ENCODE peak calls at places on chromosomes 6 and 20, in nine cellular contexts. One of them, this sample, is unnamed. For H3K9me3, the result is how much of the 10 kb centered on the place peaks cover.

GRCh38 chr6:42010185-42010872 is 40.0 kb upstream of the TAF8 start:
- DNase-seq in astrocyte: no peak
- DNase-seq in GM23248: no peak
- DNase-seq in H9: peak
- DNase-seq in GM12878: no peak
- DNase-seq in CD4-positive, CD25-positive, alpha-beta regulatory T cell: no peak
- DNase-seq in neural progenitor cell: peak
- DNase-seq in right lobe of liver: no peak
- DNase-seq in thyroid gland: peak
- DNase-seq in this sample: peak

GRCh38 chr6:112956696-112957525 is 609.8 kb downstream of the RFPL4B start:
- DNase-seq in neural progenitor cell: no peak
- DNase-seq in astrocyte: peak
- DNase-seq in right lobe of liver: no peak
- DNase-seq in GM23248: peak
- DNase-seq in CD4-positive, CD25-positive, alpha-beta regulatory T cell: no peak
- DNase-seq in thyroid gland: no peak
- DNase-seq in GM12878: no peak
- DNase-seq in H9: no peak
- DNase-seq in this sample: no peak

GRCh38 chr20:51767867-51768758 is at the start of gene ATP9A:
- DNase-seq in CD4-positive, CD25-positive, alpha-beta regulatory T cell: no peak
- DNase-seq in GM12878: no peak
- DNase-seq in astrocyte: peak
- DNase-seq in neural progenitor cell: peak
- DNase-seq in GM23248: peak
- DNase-seq in thyroid gland: peak
- DNase-seq in H9: no peak
- DNase-seq in right lobe of liver: peak
- DNase-seq in this sample: no peak

GRCh38 chr6:111971181-111971829 is 82.6 kb upstream of the CCN6 start:
- DNase-seq in CD4-positive, CD25-positive, alpha-beta regulatory T cell: no peak
- DNase-seq in H9: no peak
- DNase-seq in thyroid gland: peak
- DNase-seq in GM23248: no peak
- DNase-seq in astrocyte: no peak
- DNase-seq in GM12878: no peak
- DNase-seq in neural progenitor cell: no peak
- DNase-seq in right lobe of liver: no peak
- DNase-seq in this sample: no peak

GRCh38 chr20:24098886-24099285 is 110.3 kb upstream of the GGTLC1 start:
- DNase-seq in astrocyte: no peak
- DNase-seq in CD4-positive, CD25-positive, alpha-beta regulatory T cell: no peak
- DNase-seq in GM12878: no peak
- DNase-seq in H9: no peak
- DNase-seq in right lobe of liver: no peak
- DNase-seq in GM23248: peak
- DNase-seq in thyroid gland: no peak
- DNase-seq in neural progenitor cell: no peak
- DNase-seq in this sample: no peak

GRCh38 chr20:7159903-7160302 is 392.4 kb downstream of the BMP2 start:
- DNase-seq in CD4-positive, CD25-positive, alpha-beta regulatory T cell: no peak
- DNase-seq in astrocyte: no peak
- DNase-seq in H9: no peak
- DNase-seq in neural progenitor cell: no peak
- DNase-seq in right lobe of liver: no peak
- DNase-seq in thyroid gland: no peak
- DNase-seq in GM12878: no peak
- DNase-seq in GM23248: no peak
- DNase-seq in this sample: no peak

GRCh38 chr6:121849477-121849876 is 414.0 kb downstream of the GJA1 start:
- DNase-seq in right lobe of liver: no peak
- DNase-seq in CD4-positive, CD25-positive, alpha-beta regulatory T cell: no peak
- DNase-seq in GM12878: no peak
- DNase-seq in H9: peak
- DNase-seq in thyroid gland: peak
- DNase-seq in astrocyte: peak
- DNase-seq in GM23248: peak
- DNase-seq in neural progenitor cell: peak
- DNase-seq in this sample: peak

GRCh38 chr20:11847827-11848226 is 69.9 kb upstream of the BTBD3 start:
- DNase-seq in GM12878: no peak
- DNase-seq in thyroid gland: no peak
- DNase-seq in right lobe of liver: no peak
- DNase-seq in H9: no peak
- DNase-seq in astrocyte: no peak
- DNase-seq in neural progenitor cell: no peak
- DNase-seq in GM23248: no peak
- DNase-seq in CD4-positive, CD25-positive, alpha-beta regulatory T cell: no peak
- DNase-seq in this sample: no peak

GRCh38 chr20:5400164-5400762 is 83.5 kb upstream of the PROKR2 start:
- DNase-seq in astrocyte: peak
- DNase-seq in GM23248: peak
- DNase-seq in GM12878: no peak
- DNase-seq in H9: no peak
- DNase-seq in thyroid gland: no peak
- DNase-seq in neural progenitor cell: peak
- DNase-seq in right lobe of liver: no peak
- DNase-seq in CD4-positive, CD25-positive, alpha-beta regulatory T cell: no peak
- DNase-seq in this sample: peak

GRCh38 chr6:85678000-85678601 is 35.4 kb upstream of the SYNCRIP start:
- DNase-seq in CD4-positive, CD25-positive, alpha-beta regulatory T cell: no peak
- DNase-seq in astrocyte: no peak
- DNase-seq in H9: no peak
- DNase-seq in GM12878: no peak
- DNase-seq in thyroid gland: no peak
- DNase-seq in right lobe of liver: no peak
- DNase-seq in GM23248: peak
- DNase-seq in neural progenitor cell: no peak
- DNase-seq in this sample: no peak

GRCh38 chr20:20002101-20002998 is 14.8 kb upstream of the NAA20 start:
- DNase-seq in GM23248: no peak
- DNase-seq in thyroid gland: no peak
- DNase-seq in GM12878: no peak
- DNase-seq in neural progenitor cell: no peak
- DNase-seq in CD4-positive, CD25-positive, alpha-beta regulatory T cell: no peak
- DNase-seq in right lobe of liver: no peak
- DNase-seq in H9: no peak
- DNase-seq in astrocyte: no peak
- DNase-seq in this sample: no peak

GRCh38 chr20:32510601-32511357 is 74.4 kb downstream of the NOL4L start:
- DNase-seq in GM23248: no peak
- DNase-seq in thyroid gland: peak
- DNase-seq in H9: peak
- DNase-seq in neural progenitor cell: no peak
- DNase-seq in CD4-positive, CD25-positive, alpha-beta regulatory T cell: no peak
- DNase-seq in GM12878: no peak
- DNase-seq in astrocyte: no peak
- DNase-seq in right lobe of liver: no peak
- DNase-seq in this sample: peak

GRCh38 chr20:61829526-61829925 is 236.2 kb downstream of the TAF4 start:
- DNase-seq in thyroid gland: no peak
- DNase-seq in GM12878: no peak
- DNase-seq in H9: no peak
- DNase-seq in CD4-positive, CD25-positive, alpha-beta regulatory T cell: no peak
- DNase-seq in astrocyte: no peak
- DNase-seq in GM23248: no peak
- DNase-seq in neural progenitor cell: no peak
- DNase-seq in right lobe of liver: no peak
- DNase-seq in this sample: no peak

DNA sequence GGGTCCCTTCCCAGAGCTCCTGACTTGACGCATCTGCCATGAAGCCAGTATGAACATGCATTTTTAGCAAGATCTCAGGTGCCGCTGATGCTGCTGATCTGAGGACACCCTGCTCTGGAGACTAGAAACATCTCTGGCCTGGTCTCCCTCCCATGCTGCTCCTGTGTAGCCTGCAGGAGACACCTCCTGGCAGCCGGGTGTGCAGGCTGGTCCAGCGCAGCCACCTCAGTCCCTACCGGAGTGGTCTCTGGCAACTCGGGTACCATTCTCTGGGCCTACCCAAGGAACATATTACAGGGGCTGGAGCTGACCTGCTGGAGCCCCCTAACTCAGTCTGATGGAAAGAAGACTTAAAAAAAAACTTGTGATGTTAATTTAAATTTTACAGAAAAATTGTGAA is 20.1 kb downstream of the PHACTR3 start:
- DNase-seq in thyroid gland: no peak
- DNase-seq in right lobe of liver: no peak
- DNase-seq in CD4-positive, CD25-positive, alpha-beta regulatory T cell: no peak
- DNase-seq in GM12878: no peak
- DNase-seq in astrocyte: no peak
- DNase-seq in GM23248: no peak
- DNase-seq in neural progenitor cell: no peak
- DNase-seq in H9: no peak
- DNase-seq in this sample: no peak
- H3K9me3 ChIP-seq in thyroid gland: under half
- H3K9me3 ChIP-seq in right lobe of liver: under half
- H3K9me3 ChIP-seq in CD4-positive, CD25-positive, alpha-beta regulatory T cell: under half
- H3K9me3 ChIP-seq in GM12878: under half
- H3K9me3 ChIP-seq in astrocyte: under half
- H3K9me3 ChIP-seq in GM23248: under half
- H3K9me3 ChIP-seq in neural progenitor cell: under half
- H3K9me3 ChIP-seq in H9: under half
- H3K9me3 ChIP-seq in this sample: under half

GRCh38 chr20:31236953-31237352 is 20.5 kb upstream of the DEFB115 start:
- DNase-seq in neural progenitor cell: no peak
- DNase-seq in CD4-positive, CD25-positive, alpha-beta regulatory T cell: no peak
- DNase-seq in right lobe of liver: no peak
- DNase-seq in GM23248: no peak
- DNase-seq in H9: no peak
- DNase-seq in GM12878: no peak
- DNase-seq in thyroid gland: no peak
- DNase-seq in astrocyte: no peak
- DNase-seq in this sample: no peak
- H3K9me3 ChIP-seq in neural progenitor cell: half or more
- H3K9me3 ChIP-seq in CD4-positive, CD25-positive, alpha-beta regulatory T cell: half or more
- H3K9me3 ChIP-seq in right lobe of liver: under half
- H3K9me3 ChIP-seq in GM23248: under half
- H3K9me3 ChIP-seq in H9: half or more
- H3K9me3 ChIP-seq in GM12878: under half
- H3K9me3 ChIP-seq in thyroid gland: under half
- H3K9me3 ChIP-seq in astrocyte: under half
- H3K9me3 ChIP-seq in this sample: half or more

GRCh38 chr6:74991573-74992332 is 214.1 kb downstream of the COL12A1 start:
- DNase-seq in GM12878: no peak
- DNase-seq in neural progenitor cell: peak
- DNase-seq in right lobe of liver: no peak
- DNase-seq in CD4-positive, CD25-positive, alpha-beta regulatory T cell: no peak
- DNase-seq in GM23248: peak
- DNase-seq in thyroid gland: no peak
- DNase-seq in H9: no peak
- DNase-seq in astrocyte: peak
- DNase-seq in this sample: no peak
- H3K9me3 ChIP-seq in GM12878: under half
- H3K9me3 ChIP-seq in neural progenitor cell: under half
- H3K9me3 ChIP-seq in right lobe of liver: under half
- H3K9me3 ChIP-seq in CD4-positive, CD25-positive, alpha-beta regulatory T cell: under half
- H3K9me3 ChIP-seq in GM23248: under half
- H3K9me3 ChIP-seq in thyroid gland: under half
- H3K9me3 ChIP-seq in H9: under half
- H3K9me3 ChIP-seq in astrocyte: under half
- H3K9me3 ChIP-seq in this sample: under half

DNA sequence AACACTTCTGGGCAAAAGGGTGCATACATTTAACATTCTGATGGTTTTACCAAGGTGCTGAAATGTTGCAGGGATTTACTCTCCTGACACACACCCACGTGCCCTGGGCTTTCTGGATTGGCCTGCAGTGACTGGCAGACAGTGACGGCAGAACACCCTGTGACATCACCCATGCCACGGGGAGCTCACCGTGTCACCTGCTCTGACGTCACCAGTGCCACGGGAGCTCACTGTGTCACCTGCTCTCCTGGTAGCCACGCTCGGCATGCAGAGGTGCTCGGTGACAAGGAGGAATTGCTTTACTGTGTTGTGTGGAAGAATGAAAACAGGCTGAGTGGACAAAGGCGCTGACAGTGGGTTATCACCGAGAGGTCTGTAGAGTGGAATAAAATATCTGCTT is 99.3 kb downstream of the RAMACL start:
- DNase-seq in GM23248: no peak
- DNase-seq in CD4-positive, CD25-positive, alpha-beta regulatory T cell: no peak
- DNase-seq in astrocyte: no peak
- DNase-seq in H9: no peak
- DNase-seq in GM12878: no peak
- DNase-seq in neural progenitor cell: no peak
- DNase-seq in thyroid gland: no peak
- DNase-seq in right lobe of liver: no peak
- DNase-seq in this sample: no peak
- H3K9me3 ChIP-seq in GM23248: under half
- H3K9me3 ChIP-seq in CD4-positive, CD25-positive, alpha-beta regulatory T cell: under half
- H3K9me3 ChIP-seq in astrocyte: under half
- H3K9me3 ChIP-seq in H9: under half
- H3K9me3 ChIP-seq in GM12878: under half
- H3K9me3 ChIP-seq in neural progenitor cell: under half
- H3K9me3 ChIP-seq in thyroid gland: under half
- H3K9me3 ChIP-seq in right lobe of liver: under half
- H3K9me3 ChIP-seq in this sample: under half

GRCh38 chr6:150767585-150768164 is 97.8 kb upstream of the MTHFD1L start:
- DNase-seq in right lobe of liver: no peak
- DNase-seq in H9: no peak
- DNase-seq in GM23248: peak
- DNase-seq in neural progenitor cell: peak
- DNase-seq in CD4-positive, CD25-positive, alpha-beta regulatory T cell: no peak
- DNase-seq in thyroid gland: peak
- DNase-seq in astrocyte: peak
- DNase-seq in GM12878: no peak
- DNase-seq in this sample: no peak
- H3K9me3 ChIP-seq in right lobe of liver: under half
- H3K9me3 ChIP-seq in H9: under half
- H3K9me3 ChIP-seq in GM23248: under half
- H3K9me3 ChIP-seq in neural progenitor cell: under half
- H3K9me3 ChIP-seq in CD4-positive, CD25-positive, alpha-beta regulatory T cell: under half
- H3K9me3 ChIP-seq in thyroid gland: under half
- H3K9me3 ChIP-seq in astrocyte: under half
- H3K9me3 ChIP-seq in GM12878: under half
- H3K9me3 ChIP-seq in this sample: under half

GRCh38 chr20:13148961-13149360 is 72.1 kb upstream of the ISM1 start:
- DNase-seq in neural progenitor cell: no peak
- DNase-seq in CD4-positive, CD25-positive, alpha-beta regulatory T cell: no peak
- DNase-seq in thyroid gland: no peak
- DNase-seq in GM12878: no peak
- DNase-seq in H9: no peak
- DNase-seq in GM23248: no peak
- DNase-seq in right lobe of liver: no peak
- DNase-seq in astrocyte: no peak
- DNase-seq in this sample: no peak
- H3K9me3 ChIP-seq in neural progenitor cell: under half
- H3K9me3 ChIP-seq in CD4-positive, CD25-positive, alpha-beta regulatory T cell: under half
- H3K9me3 ChIP-seq in thyroid gland: under half
- H3K9me3 ChIP-seq in GM12878: under half
- H3K9me3 ChIP-seq in H9: under half
- H3K9me3 ChIP-seq in GM23248: under half
- H3K9me3 ChIP-seq in right lobe of liver: under half
- H3K9me3 ChIP-seq in astrocyte: under half
- H3K9me3 ChIP-seq in this sample: under half

DNA sequence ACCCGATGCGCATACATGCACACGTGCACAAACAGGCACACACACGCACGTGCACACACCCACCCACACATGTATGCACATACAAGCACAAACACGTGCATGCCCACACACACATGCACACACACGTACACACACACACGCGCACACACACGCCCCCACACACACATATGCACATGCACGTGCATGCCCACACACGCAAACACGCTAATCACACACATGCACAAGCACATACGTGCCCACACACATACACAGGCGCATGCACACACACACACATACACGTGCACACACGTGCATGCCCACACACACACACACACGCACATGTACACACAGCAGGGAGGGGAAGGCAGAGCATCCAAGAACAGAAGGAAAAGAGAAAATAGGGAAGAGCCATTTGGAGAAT is 26.8 kb upstream of the CHRNA4 start:
- DNase-seq in neural progenitor cell: no peak
- DNase-seq in astrocyte: no peak
- DNase-seq in thyroid gland: no peak
- DNase-seq in GM23248: no peak
- DNase-seq in right lobe of liver: no peak
- DNase-seq in H9: no peak
- DNase-seq in CD4-positive, CD25-positive, alpha-beta regulatory T cell: no peak
- DNase-seq in GM12878: no peak
- DNase-seq in this sample: no peak
- H3K9me3 ChIP-seq in neural progenitor cell: under half
- H3K9me3 ChIP-seq in astrocyte: under half
- H3K9me3 ChIP-seq in thyroid gland: under half
- H3K9me3 ChIP-seq in GM23248: under half
- H3K9me3 ChIP-seq in right lobe of liver: under half
- H3K9me3 ChIP-seq in H9: under half
- H3K9me3 ChIP-seq in CD4-positive, CD25-positive, alpha-beta regulatory T cell: under half
- H3K9me3 ChIP-seq in GM12878: under half
- H3K9me3 ChIP-seq in this sample: under half

This sample was measured in DND-41.